ENCODE peak calls at places on chromosomes 5 and 9, in five cellular contexts. P is heart right ventricle, Z is OCI-LY7, G is ovary, O is transverse colon. Q is an unnamed sample. For H3K4me1, the result is how much of the 10 kb centered on the place peaks cover.

GRCh38 chr9:35690447-35691324 is 961 bp upstream of the TPM2 start:
- DNase-seq in P (peak), Z (no peak), G (peak), O (peak), Q (peak)

GRCh38 chr9:131714161-131714646 is 25.7 kb downstream of the RAPGEF1 start:
- DNase-seq in P (peak), Z (no peak), G (peak), O (no peak), Q (no peak)

GRCh38 chr9:129998491-129999122 is 44.4 kb downstream of the FNBP1 start:
- DNase-seq in P (no peak), Z (peak), G (no peak), O (no peak), Q (peak)

GRCh38 chr9:137866226-137867141 is 11.1 kb upstream of the CACNA1B start:
- DNase-seq in P (no peak), Z (no peak), G (no peak), O (no peak), Q (no peak)

GRCh38 chr9:117768740-117769400 is 64.7 kb downstream of the TLR4 start:
- DNase-seq in P (no peak), Z (no peak), G (no peak), O (no peak), Q (no peak)

GRCh38 chr5:115471674-115472073 is 72.9 kb downstream of the FEM1C start:
- DNase-seq in P (peak), Z (no peak), G (no peak), O (no peak), Q (no peak)

GRCh38 chr5:143506881-143507552 is 103.5 kb upstream of the NR3C1 start:
- DNase-seq in P (no peak), Z (no peak), G (no peak), O (no peak), Q (no peak)

GRCh38 chr5:52811067-52811749 is 23.5 kb downstream of the ITGA1 start:
- DNase-seq in P (no peak), Z (no peak), G (no peak), O (no peak), Q (no peak)

GRCh38 chr9:109132473-109133095 is 12.8 kb upstream of the TMEM245 start:
- DNase-seq in P (no peak), Z (no peak), G (no peak), O (no peak), Q (no peak)

GRCh38 chr5:30747412-30747811 is 446.1 kb upstream of the CDH6 start:
- DNase-seq in P (no peak), Z (no peak), G (no peak), O (no peak), Q (no peak)

GRCh38 chr5:112584781-112585180 is 152.9 kb upstream of the APC start:
- DNase-seq in P (no peak), Z (no peak), G (no peak), O (no peak), Q (no peak)

GRCh38 chr5:68682400-68683152 is 411.2 kb upstream of the SLC30A5 start:
- DNase-seq in P (no peak), Z (no peak), G (no peak), O (peak), Q (no peak)

GRCh38 chr5:132753135-132753987 is 6.1 kb downstream of the CCNI2 start:
- DNase-seq in P (no peak), Z (no peak), G (no peak), O (peak), Q (peak)

GRCh38 chr5:154479944-154480750 is 2.1 kb upstream of the HAND1 start:
- DNase-seq in P (no peak), Z (no peak), G (no peak), O (no peak), Q (no peak)

GRCh38 chr5:174837919-174838902 is 113.8 kb downstream of the MSX2 start:
- DNase-seq in P (no peak), Z (no peak), G (no peak), O (peak), Q (no peak)

GRCh38 chr5:73322453-73323076 is 126.0 kb downstream of the FOXD1 start:
- DNase-seq in P (no peak), Z (no peak), G (no peak), O (no peak), Q (no peak)

GRCh38 chr5:143550985-143551630 is 147.6 kb upstream of the NR3C1 start:
- DNase-seq in P (no peak), Z (no peak), G (no peak), O (no peak), Q (no peak)

GRCh38 chr5:157204765-157205164 is 24.1 kb downstream of the ITK start:
- DNase-seq in P (no peak), Z (peak), G (no peak), O (no peak), Q (no peak)

GRCh38 chr5:157198277-157199058 is 17.8 kb downstream of the ITK start:
- DNase-seq in P (no peak), Z (no peak), G (no peak), O (peak), Q (no peak)

GRCh38 chr5:157205708-157206107 is 25.1 kb downstream of the ITK start:
- DNase-seq in P (no peak), Z (no peak), G (no peak), O (no peak), Q (no peak)

GRCh38 chr5:157203417-157203816 is 22.8 kb downstream of the ITK start:
- DNase-seq in P (no peak), Z (no peak), G (no peak), O (no peak), Q (no peak)
- H3K4me3 ChIP-seq in P (no peak), Z (no peak), G (no peak), O (no peak), Q (no peak)

DNA sequence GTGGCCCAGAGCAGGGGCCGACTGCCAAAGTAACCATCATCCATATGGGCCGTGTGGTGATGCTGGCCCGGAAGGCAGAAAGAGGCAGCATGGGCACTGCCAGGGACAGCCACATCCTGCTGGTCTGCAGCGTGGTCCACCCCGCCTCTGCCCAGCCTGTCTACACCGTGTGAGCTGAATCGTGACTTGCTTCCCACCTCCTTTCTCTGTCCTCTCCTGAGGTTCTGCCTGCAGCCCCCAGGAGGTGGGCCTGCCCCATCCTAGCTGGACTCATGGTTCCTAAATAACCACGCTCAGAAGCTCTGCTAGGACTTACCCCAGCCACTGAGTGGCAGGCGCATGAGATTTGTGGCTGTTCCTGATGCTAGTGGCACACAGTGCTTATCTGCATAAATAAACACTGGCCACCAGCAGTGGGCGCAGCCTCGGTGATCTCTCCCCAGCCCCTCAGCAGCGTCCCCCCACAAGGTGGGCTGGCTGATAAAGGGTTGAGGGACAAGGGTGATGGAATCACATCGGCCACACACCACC is 22.6 kb upstream of the SUSD3 start:
- DNase-seq in P (no peak), Z (no peak), G (no peak), O (no peak), Q (no peak)
- TF ChIP-seq CTCF in P (no peak), Z (no peak), G (no peak), O (no peak), Q (no peak)

DNA sequence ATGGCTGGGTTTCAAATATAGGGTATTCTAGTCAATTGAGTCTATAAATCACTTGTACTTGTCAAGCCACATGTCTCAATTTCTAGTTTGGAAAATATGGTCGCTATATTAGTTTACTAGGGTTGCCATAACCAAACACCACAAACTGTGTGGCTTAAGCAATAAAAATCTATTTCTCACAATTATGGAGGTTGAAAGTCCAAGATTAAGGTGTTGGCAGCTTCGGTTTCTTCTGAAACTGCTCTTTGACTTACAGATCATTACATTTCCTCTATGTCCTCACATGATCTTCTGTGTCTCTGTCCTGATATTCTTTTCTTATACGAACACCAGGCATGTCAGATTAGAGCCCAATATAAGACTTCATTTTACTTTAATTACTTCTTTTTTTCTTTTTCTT is 55.8 kb upstream of the BASP1 start:
- DNase-seq in P (no peak), Z (no peak), G (no peak), O (no peak), Q (no peak)
- H3K4me1 ChIP-seq in P (under half), Z (under half), G (under half), O (under half), Q (under half)

DNA sequence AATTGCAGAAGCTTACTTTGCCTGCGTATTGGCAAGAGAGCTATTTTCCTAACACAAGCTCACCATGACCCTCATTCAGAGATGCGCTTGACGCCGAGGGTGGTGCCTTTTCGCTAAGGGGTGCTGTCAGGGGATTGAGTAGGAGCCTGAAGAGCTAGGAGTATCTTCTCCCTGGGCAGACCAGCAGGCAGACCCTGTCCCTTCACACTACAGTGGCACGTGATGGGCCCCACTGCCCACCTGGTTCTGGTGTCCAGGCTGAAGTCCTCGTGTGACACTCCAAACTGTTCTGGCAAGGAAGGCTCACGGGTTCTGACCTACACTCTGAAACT is 198.3 kb downstream of the AUH start:
- DNase-seq in P (no peak), Z (no peak), G (no peak), O (peak), Q (no peak)
- H3K4me3 ChIP-seq in P (peak), Z (no peak), G (no peak), O (no peak), Q (no peak)

GRCh38 chr5:142100307-142100706 is 8.3 kb upstream of the NDFIP1 start:
- DNase-seq in P (no peak), Z (no peak), G (no peak), O (no peak), Q (no peak)

GRCh38 chr5:142095651-142096330 is 12.8 kb upstream of the NDFIP1 start:
- DNase-seq in P (peak), Z (no peak), G (no peak), O (peak), Q (peak)

GRCh38 chr5:142098275-142098674 is 10.3 kb upstream of the NDFIP1 start:
- DNase-seq in P (no peak), Z (no peak), G (no peak), O (no peak), Q (no peak)

GRCh38 chr5:142096382-142096781 is 12.2 kb upstream of the NDFIP1 start:
- DNase-seq in P (no peak), Z (no peak), G (no peak), O (no peak), Q (no peak)

DNA sequence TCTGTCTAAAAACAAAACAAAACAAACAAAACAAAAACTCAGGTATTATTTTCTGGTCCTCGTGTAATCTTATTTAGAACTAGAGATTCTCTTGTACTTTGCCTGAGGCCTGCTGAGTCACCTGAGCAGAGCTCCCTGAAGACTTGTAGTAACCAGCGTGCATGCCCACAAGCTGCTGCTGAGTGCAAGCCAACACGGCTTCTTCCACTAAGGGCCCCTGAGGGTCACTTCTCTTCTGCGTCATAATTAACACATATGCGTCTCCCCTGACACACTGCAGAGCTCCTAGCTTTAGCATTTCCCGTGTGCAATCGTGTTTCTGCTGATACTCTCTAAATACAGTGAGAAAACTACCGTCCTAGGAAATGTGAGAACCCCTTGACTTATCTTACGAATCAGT is 10.9 kb upstream of the NDFIP1 start:
- DNase-seq in P (no peak), Z (no peak), G (no peak), O (no peak), Q (no peak)
- TF ChIP-seq CTCF in P (no peak), Z (no peak), G (no peak), O (no peak), Q (no peak)

GRCh38 chr5:170055606-170056005 is 50.1 kb upstream of the FOXI1 start:
- DNase-seq in P (no peak), Z (no peak), G (no peak), O (no peak), Q (no peak)
- H3K4me1 ChIP-seq in P (under half), Z (under half), G (under half), O (under half), Q (under half)

DNA sequence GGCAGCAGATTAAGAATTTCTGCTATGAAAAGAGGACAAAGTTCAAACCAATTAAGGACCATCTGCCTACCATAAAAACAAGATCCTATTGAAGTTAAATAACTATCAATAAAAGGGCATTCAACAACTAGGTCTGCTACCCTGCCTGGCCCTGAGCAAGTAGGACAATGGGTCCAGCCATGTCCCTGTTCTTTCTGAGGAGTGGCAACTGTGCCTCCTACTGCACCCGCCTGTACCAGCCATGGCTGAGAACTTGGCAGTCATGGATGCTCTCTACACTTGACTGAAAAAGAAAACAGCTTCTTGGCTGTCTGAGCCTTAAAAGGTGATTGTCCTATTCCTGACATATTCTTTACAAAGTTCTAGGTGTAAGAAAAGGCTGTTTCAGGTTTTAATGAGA is 652.4 kb downstream of the PDE4D start:
- DNase-seq in P (no peak), Z (no peak), G (no peak), O (no peak), Q (no peak)
- H3K4me3 ChIP-seq in P (no peak), Z (no peak), G (no peak), O (no peak), Q (no peak)

GRCh38 chr5:151465476-151465875 is 18.1 kb downstream of the SLC36A1 start:
- DNase-seq in P (no peak), Z (no peak), G (no peak), O (no peak), Q (no peak)

GRCh38 chr5:151464101-151464500 is 16.7 kb downstream of the SLC36A1 start:
- DNase-seq in P (no peak), Z (no peak), G (no peak), O (no peak), Q (no peak)

GRCh38 chr5:151461312-151461711 is 13.9 kb downstream of the SLC36A1 start:
- DNase-seq in P (no peak), Z (no peak), G (no peak), O (no peak), Q (no peak)

GRCh38 chr5:151459680-151460079 is 12.3 kb downstream of the SLC36A1 start:
- DNase-seq in P (no peak), Z (no peak), G (no peak), O (no peak), Q (peak)

DNA sequence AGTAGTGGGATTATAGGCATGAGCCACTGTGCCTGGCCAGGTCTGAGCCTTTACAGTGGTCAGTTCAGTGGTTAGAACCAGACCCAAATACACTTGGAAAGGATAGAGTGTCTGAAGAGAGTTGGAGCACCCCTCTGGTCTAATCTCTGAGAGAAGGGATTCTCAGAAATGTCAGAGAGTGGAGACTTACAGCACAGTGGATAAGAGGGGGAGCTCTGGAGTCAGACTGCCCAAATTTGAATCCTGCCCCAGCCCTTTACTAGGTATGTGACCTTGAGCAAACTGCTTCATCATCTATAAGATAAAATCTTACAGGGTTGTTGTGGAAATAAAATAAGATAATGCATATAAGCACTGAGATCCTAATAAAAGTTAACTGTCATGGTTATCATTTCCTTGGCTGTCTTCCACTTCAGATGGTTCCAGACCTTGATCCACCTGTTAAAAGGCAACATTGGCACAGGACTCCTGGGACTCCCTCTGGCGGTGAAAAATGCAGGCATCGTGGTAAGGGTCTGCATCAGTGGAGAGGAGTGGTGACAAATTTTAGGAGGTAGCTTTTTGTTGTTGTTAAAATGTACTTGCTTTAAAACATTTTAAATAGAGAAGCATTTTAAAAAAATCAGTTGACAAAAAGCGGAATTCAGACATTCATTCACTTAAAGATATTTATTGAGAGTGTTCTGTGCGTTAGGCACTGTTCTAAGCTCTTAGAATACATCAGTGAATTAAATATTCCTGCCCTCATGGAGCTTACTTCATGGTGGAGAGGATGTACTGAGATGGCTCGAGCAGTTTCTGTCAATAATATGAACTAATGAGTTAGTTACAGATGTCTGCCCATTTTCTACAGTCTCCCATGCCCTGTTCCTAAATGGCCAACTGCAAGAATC is 16.0 kb downstream of the SLC36A1 start:
- DNase-seq in P (no peak), Z (peak), G (no peak), O (peak), Q (no peak)
- TF ChIP-seq CTCF in P (no peak), Z (peak), G (no peak), O (peak), Q (no peak)

GRCh38 chr5:59529286-59529685 is 364.2 kb downstream of the PDE4D start:
- DNase-seq in P (no peak), Z (no peak), G (no peak), O (no peak), Q (no peak)
- H3K4me1 ChIP-seq in P (under half), Z (under half), G (under half), O (under half), Q (under half)

DNA sequence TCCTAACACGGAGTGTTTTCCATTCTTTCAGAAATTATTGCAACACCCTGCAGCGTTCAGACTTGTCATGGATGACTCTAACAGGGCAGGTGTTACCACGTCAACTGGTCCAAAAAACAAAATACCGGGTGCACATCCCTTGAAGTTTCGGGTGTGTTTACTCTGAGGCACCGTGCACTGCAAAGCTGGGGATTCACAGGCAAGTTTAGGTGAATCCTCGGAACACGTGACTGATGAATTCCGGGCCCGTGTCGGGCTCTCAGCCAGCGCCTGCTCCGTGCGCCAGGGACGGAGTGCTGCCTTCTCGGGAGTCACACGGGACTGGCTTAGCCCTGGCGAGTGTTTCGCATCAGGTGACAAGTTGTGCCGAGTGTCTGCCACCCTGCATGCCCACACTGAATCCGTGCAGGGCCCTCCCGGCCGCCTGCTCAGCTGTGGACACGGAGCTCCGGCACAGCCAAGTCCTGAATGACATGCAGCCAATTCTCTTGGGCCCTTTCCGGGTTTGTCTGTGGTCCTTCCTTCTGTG is 66.0 kb upstream of the IRX4 start:
- DNase-seq in P (peak), Z (no peak), G (no peak), O (no peak), Q (no peak)
- H3K4me3 ChIP-seq in P (no peak), Z (no peak), G (no peak), O (no peak), Q (no peak)

Q was measured in testis.